ENCODE peak calls at places on chromosomes 4 and X, in nine cellular contexts. I is MM.1S, S is lung, X is endodermal cell, N is stomach, M is ovary, G is WERI-Rb-1, C is psoas muscle, B is testis. U is an unnamed sample. For H3K9me3, the result is how much of the 10 kb centered on the place peaks cover.

GRCh38 chr4:127993150-127993549 is 27.9 kb downstream of the ABHD18 start:
- DNase-seq in I (no peak), S (no peak), X (no peak), N (no peak), M (no peak), G (no peak), C (no peak), B (no peak), U (no peak)

GRCh38 chrX:2921193-2921592 is 7.9 kb downstream of the ARSD start:
- DNase-seq in I (no peak), S (no peak), X (no peak), N (no peak), M (no peak), G (no peak), C (no peak), B (no peak), U (no peak)

GRCh38 chr4:80173841-80174240 is 23.5 kb upstream of the PRDM8 start:
- DNase-seq in I (no peak), S (no peak), X (no peak), N (no peak), M (no peak), G (no peak), C (no peak), B (no peak), U (no peak)

GRCh38 chr4:8289151-8289750 is 19.7 kb downstream of the HTRA3 start:
- DNase-seq in I (no peak), S (no peak), X (peak), N (no peak), M (peak), G (no peak), C (peak), B (no peak), U (no peak)

GRCh38 chr4:67721770-67722597 is 21.0 kb upstream of the UBA6 start:
- DNase-seq in I (no peak), S (no peak), X (peak), N (no peak), M (no peak), G (no peak), C (no peak), B (no peak), U (no peak)

GRCh38 chr4:81085291-81085690 is 54.8 kb downstream of the BMP3 start:
- DNase-seq in I (no peak), S (no peak), X (no peak), N (no peak), M (no peak), G (no peak), C (no peak), B (no peak), U (no peak)

GRCh38 chr4:113452868-113453620 is 308.5 kb downstream of the CAMK2D start:
- DNase-seq in I (no peak), S (no peak), X (peak), N (no peak), M (no peak), G (no peak), C (no peak), B (no peak), U (peak)

GRCh38 chr4:53861856-53862610 is 202.4 kb downstream of the CHIC2 start:
- DNase-seq in I (no peak), S (no peak), X (no peak), N (no peak), M (no peak), G (no peak), C (peak), B (no peak), U (peak)

GRCh38 chr4:70632028-70632427 is 3.5 kb downstream of the ENAM start:
- DNase-seq in I (no peak), S (no peak), X (no peak), N (no peak), M (no peak), G (no peak), C (no peak), B (no peak), U (no peak)

GRCh38 chrX:644304-645023 is 13.9 kb downstream of the SHOX start:
- DNase-seq in I (no peak), S (no peak), X (peak), N (no peak), M (no peak), G (no peak), C (no peak), B (no peak), U (no peak)

GRCh38 chr4:185002784-185003183 is 15.5 kb upstream of the HELT start:
- DNase-seq in I (no peak), S (no peak), X (no peak), N (no peak), M (no peak), G (no peak), C (no peak), B (no peak), U (no peak)

GRCh38 chr4:8709729-8710360 is 117.3 kb downstream of the CPZ start:
- DNase-seq in I (no peak), S (no peak), X (peak), N (no peak), M (no peak), G (no peak), C (no peak), B (no peak), U (no peak)

GRCh38 chr4:141643557-141643956 is 7.2 kb downstream of the IL15 start:
- DNase-seq in I (no peak), S (no peak), X (no peak), N (no peak), M (no peak), G (no peak), C (no peak), B (no peak), U (no peak)

GRCh38 chrX:41142130-41142529 is 56.9 kb downstream of the USP9X start:
- DNase-seq in I (no peak), S (no peak), X (no peak), N (no peak), M (no peak), G (no peak), C (no peak), B (no peak), U (no peak)

GRCh38 chr4:87913871-87914270 is 61.6 kb upstream of the SPP1 start:
- DNase-seq in I (no peak), S (no peak), X (no peak), N (no peak), M (no peak), G (no peak), C (no peak), B (no peak), U (no peak)

GRCh38 chrX:49986058-49986457 is 63.7 kb downstream of the CLCN5 start:
- DNase-seq in I (no peak), S (no peak), X (no peak), N (no peak), M (no peak), G (no peak), C (no peak), B (no peak), U (no peak)

GRCh38 chrX:44440006-44440405 is 96.5 kb upstream of the EFHC2 start:
- DNase-seq in I (no peak), S (no peak), X (no peak), N (no peak), M (no peak), G (no peak), C (no peak), B (no peak), U (no peak)

GRCh38 chr4:118968006-118968405 is 79.4 kb downstream of the SYNPO2 start:
- DNase-seq in I (peak), S (peak), X (peak), N (peak), M (peak), G (no peak), C (peak), B (peak), U (no peak)

GRCh38 chr4:106186201-106186600 is 129.8 kb downstream of the TBCK start:
- DNase-seq in I (no peak), S (no peak), X (no peak), N (no peak), M (no peak), G (no peak), C (no peak), B (no peak), U (no peak)

GRCh38 chr4:6342530-6343293 is 73.1 kb downstream of the WFS1 start:
- DNase-seq in I (no peak), S (no peak), X (no peak), N (no peak), M (no peak), G (peak), C (peak), B (peak), U (peak)

GRCh38 chr4:76867880-76868655 is 29.9 kb downstream of the SOWAHB start:
- DNase-seq in I (peak), S (no peak), X (peak), N (peak), M (no peak), G (peak), C (no peak), B (no peak), U (no peak)

GRCh38 chr4:106548446-106549044 is 180.0 kb upstream of the GIMD1 start:
- DNase-seq in I (no peak), S (no peak), X (no peak), N (no peak), M (no peak), G (no peak), C (no peak), B (no peak), U (no peak)

GRCh38 chrX:31679861-31680260 is 608.0 kb upstream of the FTHL17 start:
- DNase-seq in I (no peak), S (no peak), X (no peak), N (no peak), M (no peak), G (no peak), C (no peak), B (no peak), U (no peak)

GRCh38 chrX:79117078-79117477 is 27.4 kb upstream of the GPR174 start:
- DNase-seq in I (no peak), S (no peak), X (no peak), N (no peak), M (no peak), G (no peak), C (no peak), B (no peak), U (no peak)

GRCh38 chr4:112332398-112332797 is 35.2 kb downstream of the ALPK1 start:
- DNase-seq in I (no peak), S (no peak), X (no peak), N (no peak), M (no peak), G (no peak), C (no peak), B (no peak), U (no peak)

GRCh38 chr4:110119880-110120279 is 78.5 kb downstream of the ELOVL6 start:
- DNase-seq in I (no peak), S (no peak), X (no peak), N (no peak), M (no peak), G (no peak), C (no peak), B (no peak), U (no peak)

GRCh38 chrX:16578218-16578617 is 71.7 kb upstream of the S100G start:
- DNase-seq in I (no peak), S (no peak), X (peak), N (no peak), M (no peak), G (no peak), C (no peak), B (no peak), U (no peak)

GRCh38 chr4:3374011-3374645 is 67.6 kb upstream of the HGFAC start:
- DNase-seq in I (no peak), S (no peak), X (no peak), N (no peak), M (no peak), G (no peak), C (no peak), B (no peak), U (no peak)

GRCh38 chrX:38236901-38237615 is 16.4 kb upstream of the SRPX start:
- DNase-seq in I (no peak), S (no peak), X (no peak), N (no peak), M (no peak), G (no peak), C (no peak), B (no peak), U (no peak)

GRCh38 chr4:90306810-90307209 is 179.6 kb downstream of the CCSER1 start:
- DNase-seq in I (no peak), S (no peak), X (no peak), N (no peak), M (no peak), G (no peak), C (no peak), B (no peak), U (no peak)

GRCh38 chr4:7160439-7160838 is 31.9 kb upstream of the SORCS2 start:
- DNase-seq in I (no peak), S (no peak), X (peak), N (no peak), M (no peak), G (no peak), C (no peak), B (no peak), U (no peak)

GRCh38 chr4:153407906-153408305 is 58.3 kb upstream of the TMEM131L start:
- DNase-seq in I (no peak), S (no peak), X (no peak), N (no peak), M (no peak), G (no peak), C (no peak), B (no peak), U (no peak)

GRCh38 chr4:153413827-153414226 is 52.3 kb upstream of the TMEM131L start:
- DNase-seq in I (no peak), S (no peak), X (no peak), N (no peak), M (no peak), G (no peak), C (no peak), B (no peak), U (no peak)

GRCh38 chr4:153409412-153409811 is 56.7 kb upstream of the TMEM131L start:
- DNase-seq in I (no peak), S (no peak), X (no peak), N (no peak), M (no peak), G (no peak), C (no peak), B (no peak), U (no peak)

GRCh38 chr4:153408932-153409331 is 57.2 kb upstream of the TMEM131L start:
- DNase-seq in I (no peak), S (no peak), X (no peak), N (no peak), M (no peak), G (no peak), C (no peak), B (no peak), U (no peak)

GRCh38 chr4:153409924-153410501 is 56.1 kb upstream of the TMEM131L start:
- DNase-seq in I (no peak), S (no peak), X (no peak), N (no peak), M (no peak), G (no peak), C (no peak), B (no peak), U (no peak)
- H3K27ac ChIP-seq in I (no peak), S (no peak), X (no peak), N (no peak), M (no peak), G (no peak), C (no peak), B (no peak), U (peak)

GRCh38 chr4:175986-176385 is 51.7 kb downstream of the ZNF718 start:
- DNase-seq in I (no peak), S (no peak), X (no peak), N (no peak), M (no peak), G (no peak), C (no peak), B (no peak), U (no peak)
- H3K9me3 ChIP-seq in I (under half), S (under half), X (half or more), N (half or more), M (under half), G (under half), C (half or more), B (under half), U (half or more)

GRCh38 chr4:170538821-170539473 is 449.2 kb upstream of the AADAT start:
- DNase-seq in I (no peak), S (no peak), X (no peak), N (no peak), M (no peak), G (no peak), C (no peak), B (no peak), U (no peak)
- H3K27ac ChIP-seq in I (no peak), S (no peak), X (no peak), N (no peak), M (no peak), G (no peak), C (no peak), B (no peak), U (no peak)

DNA sequence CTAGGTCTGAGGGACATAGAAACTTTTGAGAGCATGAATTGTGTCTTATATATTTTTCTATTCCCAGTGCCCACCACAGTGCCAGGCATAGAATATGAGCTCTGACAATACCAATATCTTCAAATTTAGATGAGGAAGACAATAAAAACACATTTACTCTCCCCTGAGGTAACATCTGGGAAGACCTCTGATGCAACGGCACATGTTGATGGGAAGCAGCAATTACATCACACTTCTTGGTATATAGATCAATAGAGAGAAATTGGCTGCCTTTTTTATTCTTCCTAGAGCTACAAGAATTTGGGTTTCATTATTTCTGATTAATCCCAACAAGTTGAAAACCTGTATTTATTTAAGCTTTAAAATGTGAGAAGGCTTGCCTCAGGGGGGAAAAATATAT is 67.4 kb upstream of the SMAD1 start:
- DNase-seq in I (no peak), S (no peak), X (no peak), N (no peak), M (no peak), G (no peak), C (no peak), B (no peak), U (no peak)
- H3K9me3 ChIP-seq in I (under half), S (under half), X (under half), N (under half), M (under half), G (under half), C (under half), B (under half), U (under half)

GRCh38 chrX:53441531-53442321 is 7.6 kb upstream of the HSD17B10 start:
- DNase-seq in I (peak), S (peak), X (peak), N (peak), M (peak), G (no peak), C (peak), B (peak), U (peak)
- H3K27ac ChIP-seq in I (no peak), S (peak), X (no peak), N (peak), M (no peak), G (no peak), C (peak), B (no peak), U (no peak)

DNA sequence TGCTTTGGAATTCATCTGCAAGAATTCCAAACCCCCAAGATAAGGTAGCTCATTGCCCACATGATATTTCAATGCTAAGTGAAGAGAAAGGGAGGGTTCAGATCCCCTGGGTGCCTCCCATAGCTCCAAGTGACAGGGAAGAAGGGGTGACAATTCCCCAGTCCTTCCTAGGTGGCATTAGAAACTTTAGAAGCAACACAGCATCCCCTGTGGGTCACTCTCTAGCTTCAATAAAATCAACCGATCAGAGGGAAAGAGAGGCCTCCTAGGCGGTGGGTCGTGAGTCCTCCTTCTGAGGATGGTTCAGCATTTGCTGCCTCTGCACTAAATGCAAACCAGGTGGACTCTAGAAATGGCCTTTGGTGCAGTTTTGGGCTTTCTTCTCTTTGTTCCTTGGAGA is 84.5 kb downstream of the MGST2 start:
- DNase-seq in I (no peak), S (no peak), X (peak), N (no peak), M (no peak), G (no peak), C (no peak), B (no peak), U (no peak)
- H3K9me3 ChIP-seq in I (under half), S (under half), X (under half), N (under half), M (under half), G (under half), C (under half), B (under half), U (under half)

DNA sequence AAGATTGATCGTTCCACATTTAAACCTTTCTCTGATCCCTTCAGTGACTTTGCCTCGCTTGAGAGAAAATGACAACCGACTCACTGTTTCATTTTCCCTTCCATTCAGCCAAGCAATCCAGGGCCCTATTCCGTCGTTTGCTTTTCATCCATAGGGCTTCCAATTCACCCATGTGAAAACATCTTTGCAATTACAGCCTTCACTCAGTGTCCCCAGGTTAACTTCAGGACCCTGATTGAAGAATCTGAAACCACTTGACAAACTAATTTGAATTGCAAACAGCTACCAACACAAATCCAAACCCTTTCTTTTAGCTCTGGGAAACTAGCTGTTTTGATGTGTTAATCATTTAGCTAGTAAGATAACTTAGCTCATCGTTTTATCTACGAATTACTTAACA is 120.2 kb upstream of the FAM9C start:
- DNase-seq in I (no peak), S (no peak), X (peak), N (no peak), M (no peak), G (no peak), C (no peak), B (no peak), U (no peak)
- H3K27ac ChIP-seq in I (no peak), S (no peak), X (peak), N (peak), M (no peak), G (no peak), C (no peak), B (no peak), U (peak)

GRCh38 chr4:151948351-151949016 is 187.7 kb upstream of the GATB start:
- DNase-seq in I (no peak), S (no peak), X (no peak), N (no peak), M (no peak), G (no peak), C (no peak), B (no peak), U (no peak)
- H3K9me3 ChIP-seq in I (under half), S (under half), X (under half), N (under half), M (under half), G (under half), C (under half), B (under half), U (under half)

GRCh38 chr4:153781717-153782416 is 7.0 kb downstream of the SFRP2 start:
- DNase-seq in I (no peak), S (no peak), X (peak), N (no peak), M (no peak), G (no peak), C (no peak), B (no peak), U (no peak)
- H3K27ac ChIP-seq in I (no peak), S (no peak), X (peak), N (no peak), M (no peak), G (no peak), C (no peak), B (no peak), U (no peak)

GRCh38 chr4:56067826-56068225 is 119.1 kb downstream of the CEP135 start:
- DNase-seq in I (no peak), S (no peak), X (no peak), N (no peak), M (no peak), G (no peak), C (no peak), B (no peak), U (no peak)
- H3K9me3 ChIP-seq in I (under half), S (under half), X (under half), N (under half), M (under half), G (under half), C (under half), B (under half), U (under half)